ENCODE peak calls at places on chromosomes 11 and 22, in nine cellular contexts. D is RWPE1, B is glutamatergic neuron, A is AG09319, I is retinal pigment epithelial cell, S is stomach, F is PC-3, N is fibroblast of lung, P is Caco-2. T is an unnamed sample.

GRCh38 chr11:113555071-113555739 is 80.0 kb upstream of the DRD2 start:
- DNase-seq in D (no peak), B (peak), A (no peak), I (no peak), S (no peak), F (no peak), N (no peak), P (peak), T (no peak)

GRCh38 chr22:18148508-18148965 is 1.4 kb upstream of the USP18 start:
- DNase-seq in D (no peak), B (no peak), A (no peak), I (no peak), S (no peak), F (no peak), N (no peak), P (no peak), T (no peak)

GRCh38 chr11:19072464-19072863 is 11.9 kb upstream of the MRGPRX2 start:
- DNase-seq in D (no peak), B (peak), A (no peak), I (no peak), S (peak), F (peak), N (no peak), P (no peak), T (no peak)

GRCh38 chr11:38169286-38169685 is 1571.2 kb upstream of the RAG2 start:
- DNase-seq in D (peak), B (no peak), A (no peak), I (peak), S (no peak), F (peak), N (peak), P (no peak), T (no peak)

GRCh38 chr22:42929838-42930155 is 72.7 kb upstream of the ARFGAP3 start:
- DNase-seq in D (no peak), B (no peak), A (no peak), I (no peak), S (no peak), F (no peak), N (no peak), P (no peak), T (no peak)

GRCh38 chr11:127042445-127042844 is 41.9 kb upstream of the KIRREL3 start:
- DNase-seq in D (no peak), B (no peak), A (no peak), I (no peak), S (no peak), F (no peak), N (no peak), P (no peak), T (no peak)

GRCh38 chr11:57641426-57641825 is 8.3 kb downstream of the YPEL4 start:
- DNase-seq in D (peak), B (no peak), A (peak), I (no peak), S (no peak), F (peak), N (peak), P (no peak), T (no peak)

GRCh38 chr11:113477321-113477720 is 2.1 kb upstream of the DRD2 start:
- DNase-seq in D (no peak), B (peak), A (no peak), I (no peak), S (no peak), F (no peak), N (no peak), P (no peak), T (no peak)

GRCh38 chr11:72606362-72607100 is 67.7 kb downstream of the PDE2A start:
- DNase-seq in D (no peak), B (no peak), A (no peak), I (no peak), S (no peak), F (no peak), N (no peak), P (no peak), T (no peak)

GRCh38 chr11:106091480-106092123 is 14.1 kb downstream of the AASDHPPT start:
- DNase-seq in D (peak), B (no peak), A (no peak), I (peak), S (no peak), F (peak), N (peak), P (no peak), T (no peak)

GRCh38 chr22:49609207-49609876 is 218.3 kb downstream of the BRD1 start:
- DNase-seq in D (no peak), B (no peak), A (no peak), I (no peak), S (no peak), F (no peak), N (no peak), P (peak), T (no peak)

GRCh38 chr11:9982796-9983579 is 311.0 kb downstream of the SBF2 start:
- DNase-seq in D (no peak), B (no peak), A (no peak), I (no peak), S (peak), F (peak), N (peak), P (peak), T (no peak)

GRCh38 chr11:60169264-60169915 is 13.5 kb downstream of the MS4A6A start:
- DNase-seq in D (peak), B (peak), A (no peak), I (no peak), S (peak), F (peak), N (no peak), P (no peak), T (no peak)

GRCh38 chr11:16430674-16431073 is 74.3 kb upstream of the SOX6 start:
- DNase-seq in D (no peak), B (no peak), A (no peak), I (no peak), S (no peak), F (no peak), N (no peak), P (no peak), T (no peak)

GRCh38 chr11:24153337-24153736 is 343.5 kb upstream of the LUZP2 start:
- DNase-seq in D (no peak), B (no peak), A (no peak), I (no peak), S (no peak), F (no peak), N (no peak), P (no peak), T (no peak)

GRCh38 chr11:64833198-64833502 is 11.3 kb downstream of the CDC42BPG start:
- DNase-seq in D (no peak), B (no peak), A (no peak), I (no peak), S (no peak), F (no peak), N (no peak), P (no peak), T (no peak)

GRCh38 chr22:43824724-43825485 is 12.8 kb upstream of the EFCAB6 start:
- DNase-seq in D (no peak), B (no peak), A (no peak), I (no peak), S (peak), F (no peak), N (no peak), P (no peak), T (no peak)

GRCh38 chr11:86577663-86578636 is 94.5 kb downstream of the ME3 start:
- DNase-seq in D (peak), B (no peak), A (peak), I (peak), S (no peak), F (peak), N (peak), P (peak), T (no peak)

GRCh38 chr11:86414032-86414431 is 39.3 kb downstream of the CCDC81 start:
- DNase-seq in D (peak), B (no peak), A (no peak), I (no peak), S (no peak), F (no peak), N (no peak), P (no peak), T (no peak)

GRCh38 chr11:13944801-13945505 is 17.6 kb upstream of the SPON1 start:
- DNase-seq in D (no peak), B (no peak), A (no peak), I (no peak), S (no peak), F (no peak), N (no peak), P (no peak), T (no peak)

GRCh38 chr22:21984793-21985192 is 2.2 kb upstream of the TOP3B start:
- DNase-seq in D (no peak), B (peak), A (no peak), I (no peak), S (no peak), F (peak), N (peak), P (no peak), T (no peak)

GRCh38 chr22:35664955-35665577 is 16.8 kb downstream of the APOL6 start:
- DNase-seq in D (no peak), B (no peak), A (no peak), I (no peak), S (no peak), F (no peak), N (no peak), P (no peak), T (no peak)

GRCh38 chr11:68074584-68075352 is 35.9 kb downstream of the TCIRG1 start:
- DNase-seq in D (no peak), B (no peak), A (no peak), I (no peak), S (no peak), F (no peak), N (no peak), P (no peak), T (no peak)

GRCh38 chr11:19398772-19399542 is 158.2 kb upstream of the E2F8 start:
- DNase-seq in D (peak), B (no peak), A (peak), I (no peak), S (peak), F (peak), N (peak), P (no peak), T (no peak)

GRCh38 chr11:10728779-10729472 is 22.1 kb upstream of the CTR9 start:
- DNase-seq in D (no peak), B (peak), A (no peak), I (no peak), S (no peak), F (no peak), N (peak), P (no peak), T (no peak)

GRCh38 chr22:30304495-30305244 is 15.4 kb upstream of the CASTOR1 start:
- DNase-seq in D (peak), B (no peak), A (no peak), I (no peak), S (peak), F (peak), N (no peak), P (no peak), T (no peak)

GRCh38 chr11:126978155-126978554 is 22.4 kb downstream of the KIRREL3 start:
- DNase-seq in D (no peak), B (no peak), A (no peak), I (no peak), S (no peak), F (no peak), N (no peak), P (no peak), T (no peak)

GRCh38 chr11:66495401-66495844 is 15.0 kb upstream of the BBS1 start:
- DNase-seq in D (no peak), B (no peak), A (no peak), I (no peak), S (no peak), F (peak), N (no peak), P (no peak), T (no peak)

GRCh38 chr11:32772731-32773130 is 21.7 kb downstream of the CCDC73 start:
- DNase-seq in D (no peak), B (no peak), A (no peak), I (no peak), S (no peak), F (no peak), N (no peak), P (no peak), T (no peak)

GRCh38 chr11:10309163-10310093 is 4.6 kb downstream of the ADM start:
- DNase-seq in D (peak), B (no peak), A (peak), I (no peak), S (peak), F (peak), N (peak), P (peak), T (no peak)

GRCh38 chr22:37186228-37186996 is 1.6 kb downstream of the C1QTNF6 start:
- DNase-seq in D (peak), B (peak), A (no peak), I (no peak), S (no peak), F (peak), N (peak), P (no peak), T (no peak)

GRCh38 chr22:39686178-39686620 is 115.6 kb downstream of the CACNA1I start:
- DNase-seq in D (no peak), B (no peak), A (no peak), I (no peak), S (no peak), F (no peak), N (no peak), P (no peak), T (no peak)

GRCh38 chr11:77038825-77039326 is 4.7 kb downstream of the B3GNT6 start:
- DNase-seq in D (no peak), B (no peak), A (no peak), I (no peak), S (no peak), F (peak), N (no peak), P (no peak), T (no peak)

GRCh38 chr11:74030668-74031309 is 21.9 kb upstream of the UCP3 start:
- DNase-seq in D (no peak), B (no peak), A (no peak), I (no peak), S (no peak), F (no peak), N (no peak), P (no peak), T (no peak)

GRCh38 chr11:125376117-125376516 is 119.9 kb downstream of the FEZ1 start:
- DNase-seq in D (peak), B (no peak), A (no peak), I (peak), S (peak), F (no peak), N (no peak), P (no peak), T (no peak)

GRCh38 chr22:32112380-32112779 is 46.7 kb downstream of the C22orf42 start:
- DNase-seq in D (no peak), B (no peak), A (no peak), I (no peak), S (no peak), F (no peak), N (no peak), P (no peak), T (no peak)

DNA sequence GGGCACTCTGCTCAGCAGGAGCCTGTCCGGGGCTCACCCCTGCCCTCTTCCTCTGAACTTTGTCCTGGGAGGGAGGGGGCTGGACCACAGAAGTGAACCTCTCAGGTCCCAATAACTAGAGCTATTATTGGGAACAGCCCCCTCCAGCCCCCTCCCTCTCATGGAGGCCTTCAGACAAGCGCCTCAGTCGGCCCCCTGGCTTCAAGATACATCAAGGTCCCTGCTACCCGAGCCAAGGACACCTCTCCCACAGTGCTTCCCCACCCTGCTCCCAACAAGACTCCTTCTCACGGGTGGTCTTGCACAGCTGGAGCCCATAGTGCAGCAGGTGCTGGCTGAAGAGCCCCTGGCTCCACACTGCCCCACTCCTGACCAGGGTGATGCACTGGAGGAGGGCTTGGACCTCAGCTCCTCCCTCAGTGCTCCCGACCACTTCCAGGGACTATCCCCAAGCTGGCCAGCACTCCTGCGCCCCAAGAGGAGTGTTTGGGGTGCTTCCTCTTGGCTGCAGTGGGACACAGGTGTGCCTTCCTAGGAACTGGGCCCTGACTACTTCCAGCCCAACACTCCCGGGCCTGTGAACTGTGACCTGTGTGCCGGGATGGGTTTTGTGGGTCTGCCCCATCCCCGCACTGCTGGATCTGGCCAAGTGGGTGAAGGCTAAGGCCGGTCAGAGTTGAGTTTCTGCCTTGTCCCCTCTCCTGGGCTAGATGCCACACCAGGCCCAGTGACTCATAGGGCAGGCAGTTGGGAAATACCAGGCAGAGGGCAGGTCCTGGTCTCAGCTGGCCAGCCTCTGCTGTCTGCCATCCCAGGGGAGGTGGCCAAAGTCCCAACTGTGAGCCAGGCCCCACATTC is 2.2 kb downstream of the PNPLA2 start:
- DNase-seq in D (no peak), B (peak), A (no peak), I (no peak), S (peak), F (peak), N (peak), P (no peak), T (no peak)
- TF ChIP-seq CTCF in D (no peak), B (no peak), A (no peak), I (no peak), S (no peak), F (no peak), N (no peak), P (no peak), T (no peak)

DNA sequence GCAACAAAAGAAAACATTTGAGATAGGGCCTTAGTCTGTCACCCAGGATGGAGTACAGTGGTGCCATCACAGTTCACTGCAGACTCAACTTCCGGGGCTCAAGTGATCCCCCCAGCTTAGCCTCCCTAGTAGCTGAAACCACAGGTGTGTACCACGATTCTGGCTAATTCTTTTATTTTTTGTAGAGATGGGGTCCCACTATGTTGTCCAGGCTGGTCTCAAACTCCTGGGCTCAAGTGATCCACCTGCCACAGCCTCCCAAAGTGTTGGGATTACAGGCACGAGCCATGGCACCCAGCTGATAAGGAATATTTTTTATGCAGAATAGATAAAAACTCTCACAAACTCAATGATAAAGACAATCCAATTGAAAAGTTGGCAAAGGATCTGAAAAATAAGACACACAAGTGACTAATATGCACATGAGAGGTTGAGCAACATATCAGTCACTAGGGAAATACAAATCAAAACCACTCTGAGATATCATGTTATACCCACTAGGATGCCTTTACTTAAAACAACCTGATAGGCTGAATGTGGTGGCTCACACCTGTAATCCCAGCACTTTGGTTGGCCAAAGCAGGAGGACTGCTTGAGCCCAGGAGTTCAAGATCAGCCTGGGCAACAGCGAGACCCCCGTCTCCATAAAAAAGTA is 33.9 kb upstream of the CLTCL1 start:
- DNase-seq in D (peak), B (no peak), A (no peak), I (no peak), S (no peak), F (peak), N (peak), P (no peak), T (no peak)
- TF ChIP-seq CTCF in D (no peak), B (no peak), A (no peak), I (no peak), S (no peak), F (no peak), N (no peak), P (no peak), T (no peak)

GRCh38 chr11:62546244-62546936 is at the start of gene AHNAK:
- DNase-seq in D (peak), B (peak), A (no peak), I (no peak), S (peak), F (peak), N (peak), P (peak), T (peak)

GRCh38 chr11:62544521-62545436 is 1.8 kb downstream of the AHNAK start:
- DNase-seq in D (no peak), B (no peak), A (no peak), I (no peak), S (no peak), F (peak), N (no peak), P (no peak), T (peak)

GRCh38 chr11:62543680-62544444 is 2.7 kb downstream of the AHNAK start:
- DNase-seq in D (no peak), B (no peak), A (no peak), I (no peak), S (no peak), F (peak), N (no peak), P (no peak), T (no peak)

GRCh38 chr11:62546937-62547625 is 475 bp upstream of the AHNAK start:
- DNase-seq in D (peak), B (no peak), A (no peak), I (no peak), S (no peak), F (peak), N (peak), P (no peak), T (no peak)

GRCh38 chr11:62545437-62546243 is 966 bp downstream of the AHNAK start:
- DNase-seq in D (peak), B (no peak), A (peak), I (peak), S (peak), F (peak), N (peak), P (peak), T (peak)
- TF ChIP-seq CTCF in D (no peak), B (no peak), A (no peak), I (peak), S (no peak), F (no peak), N (peak), P (no peak), T (no peak)

GRCh38 chr11:12746593-12747097 is 72.4 kb downstream of the TEAD1 start:
- DNase-seq in D (peak), B (peak), A (peak), I (peak), S (no peak), F (peak), N (peak), P (no peak), T (no peak)
- TF ChIP-seq CTCF in D (no peak), B (peak), A (no peak), I (peak), S (no peak), F (no peak), N (no peak), P (no peak), T (no peak)

DNA sequence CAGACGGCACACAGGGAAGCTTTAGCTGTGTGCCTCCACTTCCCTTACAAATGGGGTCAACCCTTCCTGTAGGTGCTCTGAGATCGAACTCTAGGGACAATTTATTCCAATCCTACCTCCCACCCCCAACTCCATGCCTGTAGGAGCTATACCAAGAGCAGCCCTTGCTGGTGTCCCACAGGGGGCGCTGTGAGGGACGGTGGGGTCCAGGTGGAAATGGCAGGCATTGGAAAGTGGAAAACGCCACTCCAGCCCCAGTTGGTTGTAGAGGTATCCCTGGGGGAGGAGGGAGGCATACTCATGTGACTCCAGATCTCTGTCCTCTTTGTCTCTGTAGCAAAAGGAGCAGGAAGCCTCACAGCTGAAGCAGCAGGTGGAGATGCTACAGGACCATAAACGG is 161.3 kb downstream of the MYO18B start:
- DNase-seq in D (no peak), B (peak), A (no peak), I (no peak), S (no peak), F (no peak), N (no peak), P (no peak), T (no peak)
- TF ChIP-seq CTCF in D (no peak), B (peak), A (no peak), I (no peak), S (no peak), F (no peak), N (no peak), P (peak), T (no peak)

T was measured in activated B cell treated with CpG ODN at 0.5 μM for 24 hours.